ENCODE peak calls at places on chromosomes 13 and 19, in seven cellular contexts. N, S, G, X, P, D and Z are unnamed samples.

GRCh38 chr19:42421591-42422031 is 5.6 kb downstream of the LIPE start:
- DNase-seq in N (no peak), S (no peak), G (no peak), X (no peak), P (no peak), D (no peak), Z (no peak)

GRCh38 chr19:58474291-58474996 is 1.7 kb upstream of the ZNF446 start:
- DNase-seq in N (no peak), S (peak), G (no peak), X (no peak), P (peak), D (no peak), Z (no peak)

GRCh38 chr19:15836345-15836594 is 20.8 kb upstream of the OR10H1 start:
- DNase-seq in N (no peak), S (peak), G (no peak), X (no peak), P (no peak), D (peak), Z (peak)

GRCh38 chr13:44211753-44212152 is 161.9 kb upstream of the SERP2 start:
- DNase-seq in N (no peak), S (no peak), G (no peak), X (no peak), P (no peak), D (no peak), Z (no peak)

GRCh38 chr13:75607447-75607846 is 28.7 kb upstream of the LMO7 start:
- DNase-seq in N (no peak), S (no peak), G (no peak), X (no peak), P (no peak), D (no peak), Z (no peak)

GRCh38 chr19:12773571-12773970 is 1.8 kb downstream of the HOOK2 start:
- DNase-seq in N (no peak), S (peak), G (no peak), X (no peak), P (peak), D (no peak), Z (peak)

GRCh38 chr13:101875717-101876393 is 423.4 kb downstream of the ITGBL1 start:
- DNase-seq in N (no peak), S (peak), G (no peak), X (no peak), P (peak), D (no peak), Z (peak)

GRCh38 chr19:48645652-48646191 is at the start of gene CA11:
- DNase-seq in N (peak), S (no peak), G (no peak), X (no peak), P (no peak), D (no peak), Z (peak)

GRCh38 chr19:19628499-19629134 is 597 bp upstream of the LPAR2 start:
- DNase-seq in N (peak), S (peak), G (peak), X (peak), P (peak), D (peak), Z (peak)

GRCh38 chr19:51830263-51830662 is 35.3 kb downstream of the FPR3 start:
- DNase-seq in N (no peak), S (no peak), G (no peak), X (no peak), P (no peak), D (peak), Z (peak)

GRCh38 chr19:55305491-55305890 is 19.6 kb downstream of the TMEM150B start:
- DNase-seq in N (peak), S (no peak), G (no peak), X (no peak), P (peak), D (peak), Z (peak)

GRCh38 chr19:47239610-47240296 is 8.8 kb upstream of the BBC3 start:
- DNase-seq in N (peak), S (peak), G (no peak), X (no peak), P (no peak), D (no peak), Z (no peak)

GRCh38 chr13:94849254-94849653 is 136.9 kb upstream of the SOX21 start:
- DNase-seq in N (no peak), S (no peak), G (no peak), X (no peak), P (no peak), D (no peak), Z (no peak)

GRCh38 chr13:77863037-77863630 is 55.5 kb downstream of the EDNRB start:
- DNase-seq in N (no peak), S (no peak), G (no peak), X (no peak), P (peak), D (no peak), Z (no peak)

GRCh38 chr13:65926750-65927171 is 1303.4 kb downstream of the PCDH9 start:
- DNase-seq in N (peak), S (no peak), G (no peak), X (peak), P (no peak), D (no peak), Z (peak)

GRCh38 chr13:49240017-49240416 is 7.7 kb upstream of the CDADC1 start:
- DNase-seq in N (no peak), S (peak), G (no peak), X (no peak), P (peak), D (peak), Z (peak)

GRCh38 chr19:36573948-36574726 is 1.0 kb upstream of the ZNF529 start:
- DNase-seq in N (no peak), S (peak), G (no peak), X (no peak), P (peak), D (peak), Z (peak)

GRCh38 chr13:33105387-33106005 is 89.3 kb downstream of the KL start:
- DNase-seq in N (no peak), S (no peak), G (no peak), X (no peak), P (no peak), D (no peak), Z (no peak)

GRCh38 chr13:37561031-37561430 is 37.5 kb downstream of the POSTN start:
- DNase-seq in N (no peak), S (peak), G (no peak), X (no peak), P (no peak), D (peak), Z (no peak)

GRCh38 chr19:52735734-52736133 is 890 bp upstream of the ZNF611 start:
- DNase-seq in N (peak), S (no peak), G (peak), X (peak), P (peak), D (peak), Z (peak)

GRCh38 chr13:25943081-25943480 is 108.7 kb downstream of the SHISA2 start:
- DNase-seq in N (no peak), S (no peak), G (no peak), X (no peak), P (no peak), D (no peak), Z (no peak)
- H2BK120ac ChIP-seq in N (no peak), S (no peak), G (no peak), X (no peak), P (no peak), D (no peak), Z (no peak)

GRCh38 chr13:97321101-97321500 is 99.0 kb downstream of the MBNL2 start:
- DNase-seq in N (no peak), S (no peak), G (no peak), X (no peak), P (no peak), D (no peak), Z (no peak)

GRCh38 chr13:97321616-97322321 is 99.6 kb downstream of the MBNL2 start:
- DNase-seq in N (no peak), S (no peak), G (no peak), X (no peak), P (no peak), D (no peak), Z (no peak)

GRCh38 chr13:97318532-97318931 is 96.4 kb downstream of the MBNL2 start:
- DNase-seq in N (no peak), S (peak), G (no peak), X (no peak), P (peak), D (no peak), Z (no peak)

GRCh38 chr13:97317933-97318332 is 95.8 kb downstream of the MBNL2 start:
- DNase-seq in N (no peak), S (no peak), G (no peak), X (no peak), P (no peak), D (no peak), Z (no peak)

GRCh38 chr13:97319088-97319487 is 97.0 kb downstream of the MBNL2 start:
- DNase-seq in N (no peak), S (peak), G (no peak), X (no peak), P (peak), D (no peak), Z (no peak)
- H2BK120ac ChIP-seq in N (no peak), S (peak), G (no peak), X (no peak), P (no peak), D (no peak), Z (no peak)

DNA sequence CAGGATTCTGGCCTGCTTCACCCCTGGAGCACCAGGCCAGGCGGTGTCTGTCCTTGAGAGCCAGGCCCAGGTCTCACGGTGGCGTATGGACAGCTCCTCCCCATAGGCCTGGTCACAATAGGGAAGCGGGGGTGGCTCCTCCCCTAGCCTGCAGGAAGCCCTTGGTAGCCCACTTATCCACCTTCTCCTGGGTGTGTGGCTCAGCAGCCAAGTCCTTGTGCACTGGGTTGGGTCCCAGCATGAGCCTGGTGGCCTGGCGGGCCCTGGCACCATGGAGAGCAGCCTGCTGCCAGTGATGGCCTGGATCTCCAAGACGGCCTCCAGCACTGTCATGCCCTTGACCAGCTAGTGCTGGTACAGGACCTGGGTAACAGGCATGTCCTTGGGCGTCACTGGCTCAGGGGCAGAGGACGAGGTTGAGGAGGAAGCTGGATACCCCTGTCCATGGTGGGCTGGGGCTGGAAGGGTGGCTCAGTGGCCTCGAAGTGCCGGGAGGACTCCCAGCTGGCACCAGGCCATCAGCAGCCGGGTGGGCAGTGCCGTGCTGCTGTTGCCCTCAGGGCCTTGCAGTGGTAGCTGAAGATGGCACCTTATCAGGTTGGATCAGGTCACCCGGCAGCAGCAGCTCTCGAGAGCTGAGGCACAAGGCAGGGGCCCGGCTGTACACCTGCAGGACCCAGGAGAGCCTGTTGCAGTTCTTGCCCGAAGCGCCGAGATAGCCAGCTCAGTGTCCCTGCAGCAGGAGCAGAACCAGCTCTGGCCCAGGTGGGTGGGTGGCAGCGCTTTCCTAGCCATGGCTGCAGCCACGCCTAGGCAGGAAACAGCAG is 8.1 kb downstream of the ACP4 start:
- DNase-seq in N (no peak), S (no peak), G (no peak), X (no peak), P (no peak), D (no peak), Z (peak)
- H2BK120ac ChIP-seq in N (no peak), S (no peak), G (no peak), X (no peak), P (no peak), D (no peak), Z (no peak)

DNA sequence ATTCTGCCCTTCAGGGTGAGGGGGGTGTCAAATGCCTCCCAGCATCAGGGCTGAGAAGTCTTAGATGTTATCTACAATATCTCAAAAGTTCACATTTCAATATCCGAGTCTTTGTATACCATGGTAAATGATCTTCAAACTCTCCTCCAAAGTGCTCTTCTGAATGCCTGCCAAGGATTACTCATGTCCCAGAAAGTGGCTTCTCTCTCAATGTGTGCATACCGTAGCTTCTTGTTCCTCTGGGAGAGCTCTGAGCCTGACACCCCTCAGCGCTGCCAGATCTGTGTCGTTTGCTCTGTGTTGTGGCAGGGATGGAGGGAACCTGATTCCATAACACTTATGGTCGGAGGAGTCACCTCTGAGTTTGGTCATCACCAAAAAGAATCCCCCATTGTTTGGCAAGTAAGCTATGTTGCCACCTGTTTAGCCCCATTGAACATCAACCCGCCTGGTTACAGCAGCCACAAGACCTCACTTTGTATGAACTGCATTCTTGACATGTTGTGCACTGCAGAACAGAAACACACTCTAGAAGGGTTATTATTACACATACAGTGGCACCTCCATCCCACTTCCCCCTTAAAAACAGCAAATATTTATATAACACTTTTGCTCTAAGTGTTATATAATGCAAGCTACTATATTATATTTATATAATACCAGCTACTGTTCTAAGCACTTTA is 163.1 kb upstream of the MIR17HG start:
- DNase-seq in N (no peak), S (no peak), G (no peak), X (no peak), P (peak), D (no peak), Z (no peak)
- H2BK120ac ChIP-seq in N (no peak), S (no peak), G (no peak), X (no peak), P (no peak), D (peak), Z (no peak)

DNA sequence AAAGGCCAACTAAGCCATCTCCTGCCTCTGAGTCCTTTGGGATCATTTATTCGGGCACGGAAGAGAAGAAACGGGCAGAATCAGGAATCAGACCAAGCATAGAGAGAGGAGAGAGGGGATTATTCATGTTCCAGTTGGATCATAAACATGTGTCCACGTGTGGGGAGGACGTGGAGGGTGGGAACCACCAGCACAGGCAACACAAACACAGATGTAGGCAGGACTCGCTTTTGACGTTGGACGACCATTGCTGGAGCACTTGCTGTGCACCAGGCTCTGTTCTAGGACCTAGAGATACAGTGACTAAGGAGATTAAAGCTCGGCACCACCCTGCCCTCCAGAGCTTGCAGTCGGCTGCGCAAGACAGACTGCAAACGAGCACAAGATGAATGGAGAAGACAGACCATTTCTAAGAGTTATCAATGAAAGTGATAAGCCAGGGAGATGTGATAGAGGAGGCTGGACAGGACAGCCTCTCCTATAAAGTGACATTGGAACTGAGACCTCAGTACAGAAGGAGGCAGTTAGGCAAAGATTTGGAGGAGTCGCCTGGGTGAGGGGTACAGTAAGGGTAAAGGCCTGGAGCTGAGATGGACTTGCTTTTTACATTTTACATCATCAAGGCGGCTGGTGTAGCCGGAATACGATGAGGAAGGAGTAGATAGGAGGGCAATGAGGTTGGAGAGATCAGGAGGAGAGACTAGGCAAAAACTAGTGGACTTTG is 716 bp downstream of the SH2D3A start:
- DNase-seq in N (peak), S (no peak), G (no peak), X (no peak), P (no peak), D (peak), Z (peak)
- H2BK120ac ChIP-seq in N (no peak), S (no peak), G (no peak), X (peak), P (no peak), D (peak), Z (no peak)